ENCODE peak calls at places on chromosomes 13 and 19, in six cellular contexts. H is GM12878, Y is WTC11, V is HepG2, U is H1, S is K562. E is an unnamed sample.

GRCh38 chr19:19403373-19403901 is 2.0 kb upstream of the GATAD2A start:
- DNase-seq in S (no peak), H (no peak), Y (no peak), U (no peak), V (no peak), E (no peak)

GRCh38 chr19:44658069-44658727 is 13.1 kb upstream of the CEACAM19 start:
- DNase-seq in S (no peak), Y (no peak), U (no peak), H (no peak), V (no peak), E (no peak)

GRCh38 chr19:53193534-53194222 is 520 bp upstream of the ZNF665 start:
- DNase-seq in H (no peak), Y (no peak), U (no peak), S (no peak), V (no peak), E (no peak)

GRCh38 chr19:2436926-2437325 is 9.5 kb upstream of the TIMM13 start:
- DNase-seq in Y (no peak), V (no peak), S (no peak), H (no peak), U (no peak), E (no peak)

GRCh38 chr13:86006317-86006716 is 207.1 kb upstream of the SLITRK6 start:
- DNase-seq in U (no peak), V (no peak), Y (no peak), S (no peak), H (no peak), E (no peak)

GRCh38 chr13:31476753-31477152 is 262.6 kb upstream of the RXFP2 start:
- DNase-seq in S (no peak), H (no peak), V (no peak), Y (no peak), U (no peak), E (peak)

GRCh38 chr19:11169896-11170678 is 14.5 kb upstream of the SPC24 start:
- DNase-seq in H (no peak), V (no peak), Y (no peak), U (no peak), S (no peak), E (no peak)

GRCh38 chr13:48644951-48645350 is 8.8 kb upstream of the CYSLTR2 start:
- DNase-seq in H (no peak), U (no peak), S (no peak), Y (no peak), V (no peak), E (no peak)

GRCh38 chr13:55553736-55554135 is 1587.0 kb upstream of the PRR20A start:
- DNase-seq in Y (no peak), H (no peak), U (no peak), S (no peak), V (no peak), E (no peak)

GRCh38 chr13:113166266-113166665 is 7.8 kb downstream of the PROZ start:
- DNase-seq in V (no peak), U (no peak), S (no peak), H (no peak), Y (no peak), E (no peak)

GRCh38 chr13:46015374-46015773 is 37.2 kb downstream of the ZC3H13 start:
- DNase-seq in V (no peak), S (no peak), Y (no peak), H (no peak), U (no peak), E (no peak)

DNA sequence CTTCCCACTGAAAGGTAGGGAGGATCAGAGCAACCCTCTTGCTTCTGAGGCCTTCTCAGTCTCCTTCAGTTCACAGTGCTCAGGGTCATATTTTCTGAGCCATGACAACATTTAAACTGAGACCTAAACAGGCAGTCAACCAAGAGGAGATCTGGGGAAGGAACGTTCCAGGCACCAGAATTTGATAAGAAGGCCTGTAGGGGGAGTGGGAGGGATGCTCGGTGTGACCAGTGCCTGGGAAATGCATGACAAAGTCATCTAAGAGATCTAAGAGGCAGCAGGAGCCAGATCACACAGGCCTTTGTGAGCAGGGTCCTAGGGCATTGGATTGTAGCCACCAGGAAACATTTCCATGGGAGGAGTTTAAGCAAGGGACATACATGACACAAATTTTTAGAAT is 71.6 kb downstream of the SHISA2 start:
- DNase-seq in V (peak), U (no peak), Y (peak), H (no peak), S (no peak), E (peak)
- TF ChIP-seq CREB1 in V (no peak), U (no peak), Y (no peak), H (no peak), S (no peak), E (no peak)

DNA sequence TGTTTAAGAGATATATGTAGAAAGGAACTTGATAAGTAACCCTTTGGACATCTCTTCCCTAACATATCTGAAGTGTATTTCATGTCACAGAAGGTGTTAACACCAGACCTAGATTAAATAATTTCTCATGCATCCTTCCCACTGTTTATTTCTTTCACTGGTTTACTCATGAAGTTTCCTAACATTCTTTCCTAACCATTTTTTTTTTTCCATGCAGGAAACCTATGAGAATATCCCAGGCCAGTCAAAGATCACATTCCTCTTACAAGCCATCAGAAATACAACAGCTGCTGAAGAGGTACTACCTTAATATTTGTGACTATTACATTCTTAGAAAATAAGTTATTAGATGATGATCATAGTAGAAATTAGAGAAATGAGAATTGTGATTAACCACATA is 28.8 kb downstream of the IPO5 start:
- DNase-seq in H (no peak), U (no peak), V (no peak), S (no peak), Y (no peak), E (no peak)
- TF ChIP-seq CREB1 in H (no peak), U (no peak), V (no peak), S (no peak), Y (no peak), E (no peak)

GRCh38 chr19:54209748-54210494 is 9.3 kb downstream of the RPS9 start:
- DNase-seq in U (no peak), H (no peak), S (peak), Y (no peak), V (peak), E (no peak)

GRCh38 chr19:54207908-54208783 is 7.5 kb downstream of the RPS9 start:
- DNase-seq in U (peak), S (peak), V (peak), H (peak), Y (no peak), E (no peak)

GRCh38 chr19:54211214-54211613 is 10.6 kb downstream of the RPS9 start:
- DNase-seq in U (no peak), H (no peak), Y (no peak), V (no peak), S (no peak), E (no peak)

GRCh38 chr19:54208784-54209057 is 8.1 kb downstream of the RPS9 start:
- DNase-seq in S (no peak), V (no peak), Y (no peak), H (no peak), U (no peak), E (peak)

GRCh38 chr19:54209058-54209747 is 8.5 kb downstream of the RPS9 start:
- DNase-seq in U (peak), H (no peak), S (no peak), Y (peak), V (no peak), E (peak)
- TF ChIP-seq CREB1 in U (no peak), H (no peak), S (no peak), Y (no peak), V (no peak), E (no peak)

GRCh38 chr19:46722421-46723022 is 5.6 kb upstream of the PRKD2 start:
- DNase-seq in Y (no peak), V (no peak), U (no peak), H (no peak), S (no peak), E (no peak)

GRCh38 chr19:46720516-46721239 is 3.8 kb upstream of the PRKD2 start:
- DNase-seq in S (no peak), Y (no peak), U (no peak), V (no peak), H (no peak), E (no peak)

GRCh38 chr19:46719629-46720515 is 3.0 kb upstream of the PRKD2 start:
- DNase-seq in H (no peak), U (no peak), Y (no peak), V (no peak), S (no peak), E (no peak)

GRCh38 chr19:46722004-46722380 is 5.1 kb upstream of the PRKD2 start:
- DNase-seq in V (no peak), Y (no peak), H (no peak), U (no peak), S (no peak), E (no peak)

DNA sequence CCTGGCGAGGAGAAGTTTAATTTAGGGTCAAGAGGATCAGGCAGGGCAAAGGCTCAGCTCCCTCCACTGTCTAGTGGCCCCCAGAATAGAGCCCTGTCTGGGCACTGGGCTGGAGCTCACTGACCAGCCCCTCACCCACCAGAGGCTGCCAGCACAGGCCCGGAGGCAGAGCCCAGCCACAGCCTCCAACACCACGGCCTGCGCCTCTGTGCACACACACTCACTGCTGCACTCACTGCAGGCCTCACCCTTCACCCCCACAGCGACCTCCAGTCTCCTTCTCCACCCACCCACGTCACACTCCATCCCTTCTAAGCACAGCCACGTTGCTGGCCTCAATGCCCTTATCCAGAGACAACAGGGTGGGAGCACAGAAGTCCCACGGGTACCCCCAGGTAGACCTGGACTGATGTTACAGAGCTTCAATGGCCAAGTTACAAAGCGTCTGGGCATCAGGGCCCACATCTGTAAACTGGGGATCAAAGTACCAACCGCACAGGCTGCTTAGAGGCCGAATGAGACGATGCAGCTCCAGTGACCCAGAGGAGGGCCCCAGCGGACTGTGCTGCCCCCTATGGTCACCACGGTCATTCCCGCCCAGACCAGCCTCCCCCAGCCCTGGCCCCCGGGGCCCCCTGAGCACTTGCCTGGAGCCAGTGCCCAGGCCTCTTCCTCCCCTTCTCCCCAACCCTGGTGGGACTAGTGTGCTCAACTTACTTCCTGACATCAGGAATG is 4.5 kb upstream of the PRKD2 start:
- DNase-seq in H (no peak), V (peak), Y (peak), S (peak), U (peak), E (peak)
- TF ChIP-seq CREB1 in H (no peak), V (no peak), Y (no peak), S (no peak), U (no peak), E (no peak)

DNA sequence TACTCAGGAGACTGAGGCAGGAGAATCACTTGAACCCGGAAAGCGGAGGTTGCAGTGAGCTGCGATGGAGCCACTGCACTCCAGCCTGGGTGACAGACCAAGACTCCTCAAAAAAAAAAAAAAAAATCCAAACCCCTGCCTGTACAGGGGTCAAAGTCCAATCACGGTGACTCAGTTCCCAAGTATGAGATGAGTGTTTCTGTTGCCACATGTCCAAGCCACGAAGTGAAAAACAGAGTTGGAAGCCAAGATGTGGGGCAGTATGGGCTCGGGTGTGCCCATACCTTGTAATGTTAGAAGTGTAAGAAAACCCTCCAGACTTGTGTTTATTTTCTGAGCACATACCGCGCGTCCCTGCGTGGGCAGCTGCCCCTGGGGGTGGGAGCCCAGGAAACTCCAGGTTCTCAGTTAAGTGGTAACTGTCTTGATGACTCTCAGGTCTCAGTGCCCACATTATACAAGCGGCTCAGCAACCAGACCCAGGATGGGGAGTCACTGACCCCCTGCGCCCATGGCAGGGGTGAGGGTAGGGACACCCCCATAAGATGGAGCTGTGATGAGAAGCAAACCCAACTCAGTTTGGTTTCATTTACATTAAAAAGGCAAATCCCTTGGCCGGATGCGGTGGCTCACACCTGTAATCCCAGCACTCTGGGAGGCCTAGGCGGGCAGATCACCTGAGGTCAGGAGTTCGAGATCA is 1.2 kb upstream of the GPX4 start:
- DNase-seq in V (peak), U (no peak), H (peak), Y (no peak), S (no peak), E (no peak)
- TF ChIP-seq CREB1 in V (no peak), U (no peak), H (no peak), Y (no peak), S (no peak), E (no peak)

GRCh38 chr13:33168326-33168960 is 117.1 kb downstream of the STARD13 start:
- DNase-seq in H (no peak), Y (no peak), V (peak), S (no peak), U (no peak), E (no peak)
- TF ChIP-seq CREB1 in H (no peak), Y (no peak), V (no peak), S (no peak), U (no peak), E (no peak)

DNA sequence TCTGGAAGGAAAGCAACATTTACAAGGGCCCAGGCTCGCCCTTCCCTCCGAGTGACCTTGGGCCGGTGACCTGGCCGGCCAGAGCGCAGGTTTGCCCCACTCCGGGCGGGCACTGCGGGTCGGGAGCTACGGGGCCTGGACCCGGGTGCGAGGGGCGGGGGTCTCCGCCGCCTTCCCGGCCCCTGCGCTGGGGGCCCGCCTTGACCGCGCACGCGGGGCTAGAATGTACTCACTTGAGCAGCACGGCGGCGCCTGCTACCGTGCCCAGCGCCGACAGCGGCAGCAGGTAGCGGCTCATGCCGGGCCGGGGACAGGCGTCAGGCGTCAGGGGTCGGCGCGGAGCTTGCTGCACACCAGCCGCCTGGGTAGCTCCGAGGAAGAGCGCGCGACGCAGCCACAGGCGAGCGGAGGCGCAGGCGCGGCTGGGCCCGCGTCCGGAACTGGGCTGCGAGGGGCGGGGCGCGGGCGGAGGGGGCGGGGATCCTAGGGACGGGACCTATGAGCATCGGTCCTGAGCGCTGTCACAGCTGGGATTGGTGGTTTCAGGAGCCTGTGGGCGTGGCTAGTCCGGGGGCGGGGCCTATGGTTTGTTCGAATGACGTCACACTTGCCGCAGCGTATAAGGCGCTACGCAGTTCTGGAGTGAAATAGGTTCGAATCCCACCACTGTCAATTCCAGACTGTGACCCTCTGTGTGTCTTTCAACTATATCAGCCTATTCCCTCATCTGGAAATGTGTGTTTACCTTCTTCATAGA is at the start of gene RDH13:
- DNase-seq in V (peak), S (peak), H (peak), U (peak), Y (peak), E (peak)
- TF ChIP-seq CREB1 in V (peak), S (peak), H (peak), U (peak), Y (no peak), E (peak)

GRCh38 chr19:33866696-33867095 is 70.0 kb downstream of the KCTD15 start:
- DNase-seq in U (no peak), S (no peak), Y (no peak), V (no peak), H (no peak), E (no peak)
- TF ChIP-seq CREB1 in U (no peak), S (no peak), Y (no peak), V (no peak), H (no peak), E (no peak)

GRCh38 chr19:35736913-35737886 is 5.1 kb downstream of the IGFLR1 start:
- DNase-seq in H (no peak), V (no peak), U (no peak), S (no peak), Y (no peak), E (no peak)
- TF ChIP-seq CREB1 in H (no peak), V (no peak), U (no peak), S (no peak), Y (no peak), E (no peak)